ENCODE peak calls at places on chromosomes 5 and 9, in seven cellular contexts. Q is stomach, D is spleen, A is RWPE2, W is K562, V is left ventricle myocardium inferior, Z is tibial nerve. J is an unnamed sample. For H3K36me3, the result is how much of the 10 kb centered on the place peaks cover.

GRCh38 chr5:38479315-38479904 is 77.0 kb downstream of the LIFR start:
- DNase-seq in W (no peak), Z (no peak), V (no peak), D (no peak), A (no peak), Q (no peak), J (no peak)

GRCh38 chr5:59694416-59694815 is 199.1 kb downstream of the PDE4D start:
- DNase-seq in W (no peak), A (no peak), Z (no peak), V (no peak), Q (no peak), D (no peak), J (no peak)

GRCh38 chr9:136787690-136788400 is 3.3 kb upstream of the TMEM141 start:
- DNase-seq in Q (peak), V (peak), D (peak), W (peak), A (peak), Z (peak), J (peak)

GRCh38 chr5:98499892-98500291 is 273.6 kb upstream of the RGMB start:
- DNase-seq in Q (no peak), Z (no peak), V (no peak), W (no peak), D (no peak), A (no peak), J (no peak)

GRCh38 chr5:80686757-80687156 is 32.0 kb upstream of the DHFR start:
- DNase-seq in D (no peak), A (no peak), V (no peak), Q (no peak), W (no peak), Z (no peak), J (no peak)

GRCh38 chr5:93192107-93192506 is 388.9 kb downstream of the NR2F1-AS1 start:
- DNase-seq in Z (no peak), W (no peak), A (no peak), V (no peak), Q (no peak), D (no peak), J (no peak)

GRCh38 chr5:149757186-149757950 is 27.3 kb downstream of the PPARGC1B start:
- DNase-seq in V (no peak), W (no peak), Q (no peak), D (peak), A (peak), Z (no peak), J (no peak)

GRCh38 chr5:87899109-87900100 is 369.2 kb downstream of the TMEM161B start:
- DNase-seq in A (no peak), V (peak), D (no peak), Q (no peak), Z (peak), W (no peak), J (no peak)

GRCh38 chr5:69416180-69416579 is 1.3 kb downstream of the MARVELD2 start:
- DNase-seq in D (no peak), Q (no peak), Z (no peak), A (no peak), V (no peak), W (no peak), J (peak)

GRCh38 chr5:163612358-163613149 is 107.1 kb downstream of the MAT2B start:
- DNase-seq in W (no peak), V (no peak), Q (no peak), Z (no peak), A (no peak), D (no peak), J (no peak)

GRCh38 chr5:132103969-132104391 is 30.4 kb downstream of the CSF2 start:
- DNase-seq in W (no peak), Z (no peak), A (no peak), D (peak), Q (no peak), V (no peak), J (no peak)

GRCh38 chr5:73540192-73540591 is 25.2 kb downstream of the ANKRA2 start:
- DNase-seq in W (peak), A (no peak), D (no peak), Z (no peak), V (no peak), Q (no peak), J (no peak)

GRCh38 chr5:1017691-1018455 is 9.3 kb downstream of the NKD2 start:
- DNase-seq in Z (no peak), A (no peak), V (peak), W (no peak), Q (no peak), D (no peak), J (no peak)

GRCh38 chr5:106966686-106967315 is 703.9 kb downstream of the EFNA5 start:
- DNase-seq in W (no peak), Q (no peak), V (no peak), A (no peak), D (no peak), Z (no peak), J (no peak)

GRCh38 chr9:110049699-110050450 is 158.1 kb downstream of the C9orf152 start:
- DNase-seq in D (peak), W (no peak), Q (peak), V (peak), Z (no peak), A (no peak), J (peak)

GRCh38 chr5:122102825-122103224 is 24.8 kb upstream of the LOX start:
- DNase-seq in Z (no peak), A (no peak), W (no peak), Q (no peak), V (no peak), D (no peak), J (no peak)

GRCh38 chr9:7340451-7340850 is 459.1 kb downstream of the DMAC1 start:
- DNase-seq in Q (no peak), Z (no peak), A (no peak), V (no peak), D (no peak), W (no peak), J (no peak)

GRCh38 chr9:22117511-22118388 is 108.6 kb upstream of the CDKN2B start:
- DNase-seq in Q (no peak), D (no peak), Z (no peak), W (no peak), A (no peak), V (no peak), J (no peak)

GRCh38 chr9:70411141-70411929 is 3.1 kb downstream of the KLF9 start:
- DNase-seq in V (peak), D (peak), A (no peak), W (peak), Q (peak), Z (peak), J (no peak)

GRCh38 chr5:143064207-143064606 is 294.0 kb downstream of the ARHGAP26 start:
- DNase-seq in A (no peak), D (no peak), Z (no peak), V (no peak), Q (no peak), W (no peak), J (no peak)

GRCh38 chr9:13718086-13718485 is 438.6 kb upstream of the MPDZ start:
- DNase-seq in W (no peak), A (no peak), V (no peak), Q (no peak), D (no peak), Z (no peak), J (no peak)

GRCh38 chr9:109843651-109844050 is 63.7 kb downstream of the PALM2AKAP2 start:
- DNase-seq in Q (no peak), Z (no peak), V (peak), A (no peak), D (no peak), W (peak), J (no peak)

GRCh38 chr9:107675476-107676264 is 186.1 kb upstream of the KLF4 start:
- DNase-seq in W (peak), Q (no peak), A (no peak), V (no peak), D (no peak), Z (no peak), J (no peak)

GRCh38 chr9:5549671-5550650 is 39.6 kb downstream of the PDCD1LG2 start:
- DNase-seq in D (no peak), W (no peak), V (no peak), Z (no peak), A (no peak), Q (no peak), J (no peak)

GRCh38 chr5:96324708-96325107 is 108.3 kb downstream of the PCSK1 start:
- DNase-seq in W (no peak), A (peak), V (no peak), Q (no peak), D (no peak), Z (no peak), J (no peak)

GRCh38 chr5:87755378-87755777 is 342.6 kb upstream of the CCNH start:
- DNase-seq in V (no peak), Z (no peak), Q (no peak), W (no peak), D (no peak), A (no peak), J (no peak)

GRCh38 chr9:137082925-137083290 is 3.9 kb upstream of the MAN1B1 start:
- DNase-seq in A (no peak), Z (no peak), D (no peak), Q (no peak), W (no peak), V (no peak), J (no peak)

GRCh38 chr5:5295361-5295760 is 127.1 kb upstream of the ICE1 start:
- DNase-seq in Z (no peak), Q (no peak), V (no peak), A (no peak), D (no peak), W (no peak), J (no peak)

GRCh38 chr5:115246361-115246991 is 16.2 kb downstream of the PGGT1B start:
- DNase-seq in W (peak), Q (no peak), D (no peak), Z (no peak), A (no peak), V (no peak), J (no peak)

GRCh38 chr9:95116002-95116819 is 201.3 kb downstream of the FANCC start:
- DNase-seq in Z (no peak), A (no peak), Q (peak), D (no peak), W (peak), V (no peak), J (no peak)

GRCh38 chr5:114362977-114363721 is 1.3 kb downstream of the KCNN2 start:
- DNase-seq in D (no peak), W (no peak), Q (no peak), V (no peak), Z (no peak), A (no peak), J (no peak)

GRCh38 chr9:20396509-20396908 is 225.8 kb downstream of the MLLT3 start:
- DNase-seq in A (no peak), Q (no peak), D (no peak), Z (no peak), W (no peak), V (no peak), J (no peak)

GRCh38 chr9:5879419-5880181 is 11.1 kb upstream of the MLANA start:
- DNase-seq in W (peak), Q (no peak), V (no peak), D (no peak), Z (no peak), A (no peak), J (no peak)

GRCh38 chr9:120505186-120505585 is 74.8 kb downstream of the CDK5RAP2 start:
- DNase-seq in W (no peak), Q (no peak), A (no peak), V (no peak), D (no peak), Z (no peak), J (no peak)

GRCh38 chr5:77211013-77211690 is 672 bp downstream of the PDE8B start:
- DNase-seq in V (no peak), D (no peak), Q (no peak), Z (no peak), W (no peak), A (no peak), J (no peak)

GRCh38 chr9:110768887-110769286 is 100.3 kb downstream of the MUSK start:
- DNase-seq in Z (peak), W (no peak), V (no peak), Q (no peak), A (no peak), D (no peak), J (no peak)

GRCh38 chr5:33558489-33558888 is 117.7 kb downstream of the TARS1 start:
- DNase-seq in W (no peak), D (no peak), A (no peak), V (no peak), Z (no peak), Q (no peak), J (no peak)

GRCh38 chr5:112960861-112961504 is 15.6 kb upstream of the DCP2 start:
- DNase-seq in Z (no peak), Q (no peak), W (no peak), V (no peak), A (no peak), D (no peak), J (no peak)
- H3K36me3 ChIP-seq in Z (under half), Q (under half), W (under half), V (under half), A (under half), D (under half), J (under half)

GRCh38 chr9:35844628-35845301 is 15.7 kb downstream of the TMEM8B start:
- DNase-seq in A (no peak), Q (peak), W (no peak), V (no peak), Z (peak), D (no peak), J (no peak)
- H3K27ac ChIP-seq in A (peak), Q (peak), W (no peak), V (peak), Z (peak), D (peak), J (no peak)

GRCh38 chr5:10400834-10401233 is 40.8 kb upstream of the ROPN1L start:
- DNase-seq in Z (peak), V (no peak), Q (no peak), W (no peak), A (no peak), D (no peak), J (no peak)
- H3K36me3 ChIP-seq in Z (under half), V (half or more), Q (under half), W (half or more), A (half or more), D (half or more), J (half or more)

DNA sequence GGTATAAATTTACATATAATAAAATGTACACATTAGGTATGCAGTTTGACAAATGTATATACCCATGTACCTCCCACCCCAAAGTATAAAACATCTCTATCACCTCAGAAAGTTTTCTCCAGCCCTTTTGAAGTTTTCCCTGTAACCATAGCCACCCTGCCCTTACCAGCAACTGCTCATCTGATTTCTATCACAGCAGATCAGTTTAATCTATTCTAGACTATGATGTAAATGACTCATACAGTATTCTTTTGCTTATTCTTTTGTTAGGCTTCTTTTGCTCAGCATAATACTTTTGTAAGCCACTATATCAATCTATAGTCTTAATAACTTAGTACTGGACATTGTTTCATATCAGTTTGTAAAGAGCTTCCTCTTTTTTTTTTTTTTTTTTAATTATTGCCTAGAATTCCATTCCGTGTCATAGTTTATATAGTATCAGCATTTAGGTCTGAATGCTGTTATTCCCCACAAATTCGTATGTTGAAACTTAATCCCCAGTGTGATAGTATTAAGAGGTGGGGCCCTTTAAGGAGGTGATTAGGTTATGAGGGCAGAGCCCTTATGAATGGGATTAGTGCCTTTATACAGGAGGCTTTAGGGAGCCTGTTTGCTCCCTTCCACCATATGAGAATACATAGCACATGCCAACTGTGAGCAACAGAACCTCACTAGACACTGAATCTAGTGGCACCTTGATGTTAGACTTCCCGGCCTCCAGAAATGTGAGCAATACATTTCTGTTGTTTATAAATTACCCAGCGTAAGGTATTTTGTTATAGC is 20.3 kb downstream of the MELK start:
- DNase-seq in V (no peak), A (no peak), D (no peak), W (no peak), Q (no peak), Z (no peak), J (no peak)
- H3K27ac ChIP-seq in V (no peak), A (no peak), D (no peak), W (no peak), Q (no peak), Z (no peak), J (no peak)

GRCh38 chr9:36074870-36075532 is 38.3 kb downstream of the RECK start:
- DNase-seq in Z (peak), W (no peak), V (peak), A (peak), D (no peak), Q (peak), J (peak)
- H3K36me3 ChIP-seq in Z (under half), W (under half), V (under half), A (under half), D (under half), Q (under half), J (under half)

GRCh38 chr5:177311723-177312648 is at the start of gene MXD3:
- DNase-seq in W (peak), V (peak), Q (peak), D (peak), A (peak), Z (peak), J (peak)
- H3K27ac ChIP-seq in W (peak), V (no peak), Q (no peak), D (peak), A (peak), Z (no peak), J (peak)

GRCh38 chr9:100307061-100307460 is 45.7 kb downstream of the TEX10 start:
- DNase-seq in A (no peak), V (no peak), Z (no peak), D (no peak), Q (no peak), W (no peak), J (no peak)
- H3K36me3 ChIP-seq in A (half or more), V (under half), Z (half or more), D (half or more), Q (under half), W (half or more), J (half or more)

GRCh38 chr5:127041571-127041970 is 11.2 kb upstream of the MARCHF3 start:
- DNase-seq in Q (no peak), A (no peak), V (no peak), Z (no peak), D (no peak), W (no peak), J (no peak)
- H3K27ac ChIP-seq in Q (peak), A (peak), V (peak), Z (peak), D (no peak), W (no peak), J (no peak)

GRCh38 chr5:62649025-62649424 is 70.4 kb downstream of the LRRC70 start:
- DNase-seq in D (no peak), Q (no peak), Z (no peak), V (no peak), W (no peak), A (no peak), J (no peak)

GRCh38 chr5:62640437-62640836 is 61.8 kb downstream of the LRRC70 start:
- DNase-seq in D (no peak), Q (no peak), A (no peak), V (no peak), Z (no peak), W (no peak), J (no peak)

GRCh38 chr5:62645223-62645622 is 66.6 kb downstream of the LRRC70 start:
- DNase-seq in W (no peak), V (no peak), D (no peak), Q (no peak), Z (no peak), A (no peak), J (no peak)

GRCh38 chr5:62647241-62647640 is 68.6 kb downstream of the LRRC70 start:
- DNase-seq in W (no peak), Z (no peak), Q (no peak), D (no peak), A (no peak), V (no peak), J (no peak)

DNA sequence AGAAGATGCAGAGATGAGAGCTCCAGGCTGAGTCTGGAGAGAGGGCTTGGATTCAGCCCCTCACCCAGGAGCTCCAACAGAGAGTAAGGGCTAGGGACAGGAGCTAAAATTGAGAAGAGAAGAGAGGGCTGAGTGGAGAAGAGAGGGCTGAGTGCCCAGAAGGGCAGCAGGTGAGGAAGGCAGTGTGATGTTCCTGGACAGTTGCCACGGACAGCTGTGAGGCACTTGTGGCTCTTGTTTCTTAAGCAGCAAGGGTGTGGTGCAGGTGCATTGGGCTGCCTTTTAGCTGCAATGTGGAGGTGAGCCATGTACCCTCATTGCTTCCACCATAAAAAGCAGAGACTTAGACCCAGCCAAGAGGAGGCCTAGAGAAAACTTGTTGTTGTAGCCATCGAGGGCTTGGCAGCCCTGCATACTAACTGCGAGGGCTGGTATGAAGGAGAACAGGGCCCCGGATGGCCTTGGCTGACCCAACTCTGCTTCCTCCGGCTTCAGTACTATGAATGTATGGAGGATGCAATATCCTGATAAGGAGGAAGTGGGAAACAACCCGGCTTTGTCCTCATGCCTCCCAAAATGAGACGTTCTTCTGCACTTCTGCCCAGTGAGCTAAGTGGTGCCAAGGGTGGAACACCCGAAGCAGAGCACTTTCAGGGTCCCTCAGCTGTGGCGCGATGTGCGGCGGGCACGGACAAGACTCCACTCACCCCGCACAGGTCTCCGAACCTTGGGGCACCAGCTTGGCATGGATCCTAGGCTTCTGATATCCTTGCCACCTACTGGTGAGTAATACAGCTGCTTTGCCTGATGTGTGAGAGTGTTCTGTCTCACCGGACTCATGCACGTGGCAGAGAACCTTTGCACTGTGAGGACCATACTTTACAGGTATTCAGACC is 65.2 kb downstream of the LRRC70 start:
- DNase-seq in Z (no peak), A (no peak), D (no peak), W (no peak), V (no peak), Q (no peak), J (no peak)
- H3K36me3 ChIP-seq in Z (under half), A (under half), D (under half), W (under half), V (under half), Q (under half), J (under half)

J was measured in WERI-Rb-1.